ENCODE peak calls at places on chromosomes 12 and 14, in six cellular contexts. C is NB4; M is T follicular helper cell; J is ACHN; R is smooth muscle cell of the brain vasculature; S is activated naive CD8-positive, alpha-beta T cell treated with anti-CD3 and anti-CD28 coated beads, Interleukin-2, amount 50 U/mL, for 24 hours. Y is an unnamed sample.

GRCh38 chr12:29769162-29769820 is 14.5 kb downstream of the TMTC1 start:
- DNase-seq in S (no peak), M (no peak), R (no peak), J (no peak), C (no peak), Y (no peak)

GRCh38 chr14:24095196-24096068 is 1.3 kb downstream of the PCK2 start:
- DNase-seq in S (peak), R (no peak), J (no peak), M (no peak), C (peak), Y (peak)

GRCh38 chr14:53663709-53664108 is 292.9 kb downstream of the BMP4 start:
- DNase-seq in J (peak), C (no peak), S (no peak), R (peak), M (no peak), Y (no peak)

GRCh38 chr12:28021704-28022103 is 49.2 kb upstream of the PTHLH start:
- DNase-seq in R (no peak), S (no peak), C (no peak), J (no peak), M (no peak), Y (no peak)

GRCh38 chr12:106136263-106136662 is 2.5 kb downstream of the NUAK1 start:
- DNase-seq in S (peak), R (peak), C (peak), J (peak), M (peak), Y (peak)

GRCh38 chr12:115750340-115750739 is 527.2 kb downstream of the MED13L start:
- DNase-seq in J (no peak), C (no peak), S (no peak), R (no peak), M (no peak), Y (no peak)

GRCh38 chr14:56539862-56540261 is 39.7 kb upstream of the TMEM260 start:
- DNase-seq in M (no peak), R (no peak), J (no peak), C (no peak), S (no peak), Y (no peak)

GRCh38 chr14:94132285-94132887 is 3.0 kb upstream of the IFI27L2 start:
- DNase-seq in J (peak), R (no peak), C (peak), S (peak), M (peak), Y (peak)

GRCh38 chr12:56104815-56105476 is 587 bp downstream of the PA2G4 start:
- DNase-seq in C (peak), S (peak), J (peak), M (no peak), R (no peak), Y (peak)

GRCh38 chr12:9869307-9870161 is at the start of gene CLEC2B:
- DNase-seq in R (peak), M (no peak), J (peak), S (no peak), C (peak), Y (peak)

GRCh38 chr14:57295261-57295660 is 26.5 kb downstream of the AP5M1 start:
- DNase-seq in C (no peak), R (no peak), S (no peak), J (no peak), M (no peak), Y (no peak)

GRCh38 chr14:36028218-36028617 is 148.3 kb downstream of the PTCSC3 start:
- DNase-seq in J (no peak), R (no peak), M (no peak), C (peak), S (peak), Y (no peak)

GRCh38 chr12:66329941-66330340 is 27.6 kb downstream of the HELB start:
- DNase-seq in S (no peak), R (no peak), M (no peak), J (no peak), C (no peak), Y (no peak)

GRCh38 chr12:124002654-124003053 is 29.6 kb downstream of the ZNF664 start:
- DNase-seq in J (no peak), M (no peak), C (no peak), R (no peak), S (no peak), Y (no peak)

GRCh38 chr12:43281563-43281962 is 270.4 kb downstream of the ADAMTS20 start:
- DNase-seq in M (no peak), R (no peak), C (no peak), J (no peak), S (no peak), Y (no peak)

GRCh38 chr12:96719671-96720362 is 187.2 kb upstream of the NEDD1 start:
- DNase-seq in S (no peak), M (no peak), J (peak), C (peak), R (peak), Y (peak)

GRCh38 chr14:101595887-101596721 is 34.8 kb downstream of the DIO3 start:
- DNase-seq in R (no peak), J (no peak), M (no peak), C (peak), S (peak), Y (peak)

GRCh38 chr14:22231022-22231421 is 358.0 kb downstream of the DAD1 start:
- DNase-seq in M (no peak), R (no peak), C (peak), J (no peak), S (no peak), Y (no peak)

GRCh38 chr12:69425417-69425816 is 44.8 kb upstream of the FRS2 start:
- DNase-seq in M (no peak), R (no peak), J (no peak), C (peak), S (no peak), Y (no peak)

GRCh38 chr14:91229743-91230200 is 14.7 kb downstream of the GPR68 start:
- DNase-seq in R (no peak), C (peak), M (no peak), S (peak), J (peak), Y (peak)

GRCh38 chr12:108597559-108598471 is at the start of gene TMEM119:
- DNase-seq in C (peak), J (no peak), R (no peak), S (no peak), M (no peak), Y (no peak)

GRCh38 chr14:64701660-64702059 is 2.6 kb upstream of the PLEKHG3 start:
- DNase-seq in S (no peak), M (no peak), R (no peak), C (no peak), J (no peak), Y (no peak)

GRCh38 chr12:13183621-13184020 is 12.9 kb upstream of the EMP1 start:
- DNase-seq in C (no peak), S (no peak), R (no peak), M (no peak), J (no peak), Y (no peak)

GRCh38 chr14:26522985-26523384 is 74.8 kb downstream of the NOVA1 start:
- DNase-seq in M (no peak), R (peak), S (no peak), J (peak), C (no peak), Y (no peak)

GRCh38 chr12:118345355-118345754 is 27.4 kb downstream of the TAOK3 start:
- DNase-seq in C (peak), S (no peak), J (no peak), R (no peak), M (no peak), Y (no peak)

GRCh38 chr14:69346710-69347109 is 51.4 kb downstream of the ERH start:
- DNase-seq in J (peak), S (peak), C (no peak), R (no peak), M (no peak), Y (no peak)